ENCODE peak calls at places on chromosomes 12 and 14, in four cellular contexts. T is A549, S is stomach, B is ovary. F is an unnamed sample.

GRCh38 chr14:56119221-56119967 is 1.2 kb downstream of the PELI2 start:
- DNase-seq in T (peak; percentile 13), S (peak; percentile 46), B (peak; percentile 55), F (peak; percentile 58)

GRCh38 chr14:58574623-58575022 is 63.1 kb upstream of the DACT1 start:
- DNase-seq in T (no peak), S (no peak), B (no peak), F (no peak)

GRCh38 chr12:11943919-11944318 is 126.8 kb upstream of the BCL2L14 start:
- DNase-seq in T (no peak), S (no peak), B (no peak), F (no peak)

GRCh38 chr12:92133795-92134637 is 11.6 kb downstream of the BTG1 start:
- DNase-seq in T (no peak), S (no peak), B (no peak), F (no peak)

GRCh38 chr12:50525422-50525821 is 20.6 kb downstream of the DIP2B start:
- DNase-seq in T (no peak), S (no peak), B (no peak), F (no peak)

GRCh38 chr14:61025239-61026223 is 44.5 kb downstream of the SLC38A6 start:
- DNase-seq in T (peak; percentile 31), S (peak; percentile 56), B (peak; percentile 65), F (peak; percentile 44)

GRCh38 chr14:103388664-103389063 is 3.4 kb downstream of the MARK3 start:
- DNase-seq in T (no peak), S (no peak), B (no peak), F (no peak)

GRCh38 chr14:95609398-95609990 is 74.6 kb downstream of the GLRX5 start:
- DNase-seq in T (no peak), S (peak; percentile 51), B (peak; percentile 38), F (no peak)

GRCh38 chr12:9256758-9257405 is 48.7 kb upstream of the PZP start:
- DNase-seq in T (no peak), S (no peak), B (no peak), F (no peak)

GRCh38 chr12:6053541-6053940 is 70.9 kb downstream of the VWF start:
- DNase-seq in T (no peak), S (no peak), B (no peak), F (peak; percentile 10)

GRCh38 chr12:14307004-14307403 is 58.5 kb upstream of the ATF7IP start:
- DNase-seq in T (no peak), S (no peak), B (no peak), F (no peak)

GRCh38 chr12:130184531-130185090 is 22.3 kb downstream of the FZD10 start:
- DNase-seq in T (no peak), S (no peak), B (no peak), F (no peak)

GRCh38 chr12:11651785-11652184 is 2.3 kb downstream of the ETV6 start:
- DNase-seq in T (no peak), S (no peak), B (no peak), F (no peak)

GRCh38 chr12:50006754-50007442 is 18.4 kb downstream of the RACGAP1 start:
- DNase-seq in T (no peak), S (no peak), B (no peak), F (no peak)

GRCh38 chr14:24784981-24785380 is 151.0 kb upstream of the GZMB start:
- DNase-seq in T (no peak), S (no peak), B (no peak), F (no peak)

GRCh38 chr14:49920935-49921334 is 28.1 kb downstream of the ARF6 start:
- DNase-seq in T (no peak), S (no peak), B (no peak), F (no peak)

GRCh38 chr14:97456958-97457357 is 659.8 kb downstream of the VRK1 start:
- DNase-seq in T (no peak), S (no peak), B (no peak), F (no peak)

GRCh38 chr12:38155526-38156496 is 160.8 kb upstream of the ALG10B start:
- DNase-seq in T (no peak), S (no peak), B (no peak), F (no peak)

GRCh38 chr12:114995891-114996290 is 311.9 kb upstream of the TBX3 start:
- DNase-seq in T (no peak), S (no peak), B (no peak), F (no peak)

GRCh38 chr12:14955876-14956811 is 5.3 kb downstream of the ARHGDIB start:
- DNase-seq in T (no peak), S (no peak), B (no peak), F (no peak)

GRCh38 chr12:31849090-31849687 is 110.0 kb upstream of the RESF1 start:
- DNase-seq in T (no peak), S (no peak), B (no peak), F (no peak)

GRCh38 chr12:124904306-124905098 is 9.9 kb downstream of the UBC start:
- DNase-seq in T (peak; percentile 89), S (peak; percentile 80), B (peak; percentile 94), F (peak; percentile 57)

GRCh38 chr14:64196668-64197411 is 97.3 kb downstream of the ESR2 start:
- DNase-seq in T (no peak), S (peak; percentile 40), B (peak; percentile 52), F (peak; percentile 72)

GRCh38 chr12:49553512-49554088 is 14.3 kb downstream of the MCRS1 start:
- DNase-seq in T (peak; percentile 71), S (no peak), B (no peak), F (no peak)

GRCh38 chr12:95942106-95942531 is 295 bp downstream of the CCDC38 start:
- DNase-seq in T (peak; percentile 27), S (no peak), B (no peak), F (no peak)

DNA sequence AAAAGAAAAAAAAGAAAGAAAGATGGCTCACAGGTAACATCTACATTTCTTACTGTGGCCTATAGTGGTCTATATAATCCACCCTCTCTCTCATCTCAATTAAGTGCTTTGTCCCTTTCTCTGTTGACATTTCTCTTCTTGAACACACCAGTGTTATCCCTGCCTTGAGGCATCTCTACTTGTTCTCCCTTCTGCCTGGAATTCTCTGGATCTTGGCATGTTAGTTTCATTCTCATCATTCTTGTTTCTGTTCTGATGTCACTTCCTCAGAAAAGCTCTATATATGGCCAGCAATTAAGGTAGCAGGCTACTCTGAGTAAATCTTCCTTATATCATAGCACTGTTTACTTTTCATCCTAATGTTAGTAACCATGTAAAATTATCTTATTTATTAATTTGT is 155.7 kb upstream of the PDZRN4 start:
- DNase-seq in T (no peak), S (no peak), B (no peak), F (no peak)
- TF ChIP-seq POLR2A in T (no peak), S (no peak), B (no peak), F (no peak)

DNA sequence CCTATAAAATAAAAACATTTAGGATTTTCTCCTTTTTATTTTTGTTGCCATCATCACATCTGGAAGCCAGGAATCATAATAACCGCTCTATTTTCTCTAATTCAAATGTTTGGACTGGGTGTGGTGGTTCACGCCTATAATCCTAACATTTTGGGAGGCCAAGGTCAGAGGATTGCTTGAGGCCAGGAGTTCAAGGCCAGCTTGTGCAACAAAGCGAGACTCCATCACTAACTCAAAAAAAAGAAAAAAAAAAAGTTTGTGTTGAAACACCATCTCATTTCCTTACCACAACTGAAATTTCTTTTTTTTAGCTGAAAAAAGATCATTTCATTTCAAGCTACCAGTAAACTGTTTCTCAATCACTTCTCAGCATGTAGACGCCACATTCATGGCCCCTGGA is 8.8 kb upstream of the BAZ1A start:
- DNase-seq in T (no peak), S (no peak), B (peak; percentile 44), F (no peak)
- H3K27ac ChIP-seq in T (no peak overlapping the region), S (no peak overlapping the region), B (no peak overlapping the region), F (no peak overlapping the region)

GRCh38 chr12:1531160-1531653 is 63.2 kb downstream of the FBXL14 start:
- DNase-seq in T (no peak), S (no peak), B (peak; percentile 27), F (no peak)
- H3K4me1 ChIP-seq in T (peaks cover 13% of the 10 kb centered on the region), S (peaks cover 13% of the 10 kb centered on the region), B (peaks cover 2% of the 10 kb centered on the region), F (no peaks in the 10 kb centered on the region)

GRCh38 chr12:108637222-108637621 is 3.5 kb upstream of the SELPLG start:
- DNase-seq in T (no peak), S (no peak), B (no peak), F (no peak)

GRCh38 chr12:108634225-108634795 is 616 bp upstream of the SELPLG start:
- DNase-seq in T (no peak), S (peak; percentile 34), B (no peak), F (peak; percentile 27)

GRCh38 chr12:108633534-108634224 is at the start of gene SELPLG:
- DNase-seq in T (no peak), S (peak; percentile 69), B (no peak), F (peak; percentile 89)

GRCh38 chr12:108635997-108636808 is 2.5 kb upstream of the SELPLG start:
- DNase-seq in T (no peak), S (no peak), B (no peak), F (peak; percentile 4)

GRCh38 chr12:108635201-108635996 is 1.7 kb upstream of the SELPLG start:
- DNase-seq in T (no peak), S (no peak), B (no peak), F (no peak)
- TF ChIP-seq POLR2A in T (no peak), S (no peak), B (no peak), F (no peak)

GRCh38 chr14:68268719-68269118 is 449.1 kb downstream of the RAD51B start:
- DNase-seq in T (no peak), S (no peak), B (no peak), F (no peak)
- H3K27ac ChIP-seq in T (peak overlapping the region; percentile 57), S (no peak overlapping the region), B (no peak overlapping the region), F (peak overlapping the region; percentile 63)

GRCh38 chr14:99662846-99663245 is 17.9 kb downstream of the HHIPL1 start:
- DNase-seq in T (no peak), S (no peak), B (no peak), F (no peak)
- H3K4me1 ChIP-seq in T (peaks cover 8% of the 10 kb centered on the region), S (no peaks in the 10 kb centered on the region), B (no peaks in the 10 kb centered on the region), F (no peaks in the 10 kb centered on the region)

GRCh38 chr12:113917393-113917792 is 48.7 kb downstream of the RBM19 start:
- DNase-seq in T (no peak), S (no peak), B (no peak), F (no peak)

GRCh38 chr12:113923251-113923650 is 42.9 kb downstream of the RBM19 start:
- DNase-seq in T (no peak), S (no peak), B (no peak), F (no peak)

GRCh38 chr12:113924341-113924740 is 41.8 kb downstream of the RBM19 start:
- DNase-seq in T (no peak), S (no peak), B (no peak), F (no peak)

GRCh38 chr12:113918306-113918705 is 47.8 kb downstream of the RBM19 start:
- DNase-seq in T (no peak), S (no peak), B (no peak), F (no peak)

DNA sequence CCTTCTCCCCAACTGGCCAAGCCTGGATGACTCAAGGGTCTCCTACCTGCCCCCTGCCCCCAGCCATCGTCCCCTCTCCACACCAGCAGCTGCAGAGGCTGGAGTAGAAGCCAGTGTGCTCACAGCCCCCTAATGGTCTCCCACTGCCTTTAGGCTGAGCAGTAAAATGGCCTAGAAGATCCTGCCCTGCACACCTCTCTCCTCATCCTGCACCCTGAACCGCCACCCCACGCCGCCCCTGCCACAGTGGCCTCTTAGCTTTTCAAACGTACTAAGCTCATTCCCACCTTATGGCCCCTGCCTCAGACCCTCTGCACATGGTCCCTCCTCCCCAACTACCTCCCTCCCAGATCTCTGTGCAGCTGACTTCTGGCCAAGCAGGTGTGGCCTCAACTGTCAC is 46.3 kb downstream of the RBM19 start:
- DNase-seq in T (no peak), S (no peak), B (no peak), F (no peak)
- TF ChIP-seq POLR2A in T (no peak), S (no peak), B (no peak), F (no peak)

F was measured in heart left ventricle.